ENCODE peak calls at places on chromosomes 12 and 14, in nine cellular contexts. U is pancreas, Y is kidney epithelial cell, I is tibial artery, R is activated B cell treated with CpG ODN at 0.5 μM for 24 hours, W is GM06990, O is IMR-90, D is psoas muscle, K is brain microvascular endothelial cell. X is an unnamed sample.
A peak's percentile ranks its signal among the peaks of the same experiment; 100 is the strongest.

GRCh38 chr12:131536337-131536736 is 174.6 kb upstream of the SFSWAP start:
- DNase-seq in W (no peak), I (no peak), U (no peak), O (no peak), K (no peak), R (no peak), Y (no peak), D (no peak), X (no peak)

GRCh38 chr12:95208678-95209077 is 8.6 kb downstream of the FGD6 start:
- DNase-seq in Y (no peak), K (no peak), R (no peak), I (no peak), O (no peak), U (no peak), W (no peak), D (no peak), X (no peak)

GRCh38 chr14:93930296-93930988 is 3.3 kb downstream of the FAM181A start:
- DNase-seq in D (no peak), R (no peak), Y (no peak), W (no peak), I (no peak), O (no peak), K (no peak), U (no peak), X (no peak)

GRCh38 chr12:16622315-16622714 is 16.4 kb upstream of the LMO3 start:
- DNase-seq in K (no peak), R (no peak), O (no peak), Y (no peak), D (no peak), U (no peak), W (no peak), I (no peak), X (no peak)

GRCh38 chr12:61490732-61491498 is 769.3 kb upstream of the USP15 start:
- DNase-seq in D (no peak), Y (no peak), I (no peak), U (no peak), K (peak; percentile 43), W (no peak), O (no peak), R (no peak), X (no peak)

GRCh38 chr12:58443273-58443980 is 476.9 kb downstream of the LRIG3 start:
- DNase-seq in W (no peak), Y (no peak), O (peak; percentile 13), I (no peak), U (no peak), D (no peak), R (no peak), K (peak; percentile 39), X (no peak)

GRCh38 chr12:71556881-71557280 is 106.8 kb downstream of the ZFC3H1 start:
- DNase-seq in U (no peak), Y (peak; percentile 88), O (peak; percentile 94), D (no peak), R (no peak), K (peak; percentile 91), W (no peak), I (no peak), X (peak; percentile 70)

GRCh38 chr12:113831016-113831415 is 135.1 kb downstream of the RBM19 start:
- DNase-seq in K (peak; percentile 34), D (no peak), Y (no peak), U (no peak), O (peak; percentile 50), I (no peak), R (no peak), W (no peak), X (no peak)

GRCh38 chr12:68113644-68114043 is 45.9 kb downstream of the IFNG start:
- DNase-seq in K (no peak), I (no peak), W (no peak), D (no peak), O (no peak), Y (no peak), U (no peak), R (no peak), X (no peak)

GRCh38 chr12:109963743-109964429 is 32.3 kb downstream of the GIT2 start:
- DNase-seq in Y (no peak), U (no peak), K (peak; percentile 48), W (no peak), R (no peak), D (peak; percentile 62), O (peak; percentile 73), I (no peak), X (no peak)

GRCh38 chr14:94673071-94673470 is 60.9 kb downstream of the SERPINA3 start:
- DNase-seq in U (no peak), O (no peak), D (no peak), Y (no peak), R (no peak), K (no peak), I (no peak), W (no peak), X (no peak)

GRCh38 chr14:94584591-94585280 is 3.5 kb downstream of the SERPINA5 start:
- DNase-seq in W (no peak), U (no peak), K (no peak), O (no peak), D (no peak), R (no peak), I (no peak), Y (no peak), X (no peak)

GRCh38 chr12:57864382-57864781 is 17.9 kb upstream of the CTDSP2 start:
- DNase-seq in U (no peak), D (no peak), Y (no peak), I (no peak), K (no peak), O (no peak), W (no peak), R (no peak), X (no peak)

GRCh38 chr12:18320036-18320617 is 58.8 kb downstream of the PIK3C2G start:
- DNase-seq in U (no peak), I (no peak), K (peak; percentile 80), D (no peak), W (no peak), Y (peak; percentile 44), O (peak; percentile 69), R (no peak), X (peak; percentile 74)

GRCh38 chr12:113097716-113098427 is 37.7 kb downstream of the RASAL1 start:
- DNase-seq in D (peak; percentile 69), U (peak; percentile 46), Y (no peak), K (no peak), R (no peak), I (no peak), O (no peak), W (no peak), X (no peak)

DNA sequence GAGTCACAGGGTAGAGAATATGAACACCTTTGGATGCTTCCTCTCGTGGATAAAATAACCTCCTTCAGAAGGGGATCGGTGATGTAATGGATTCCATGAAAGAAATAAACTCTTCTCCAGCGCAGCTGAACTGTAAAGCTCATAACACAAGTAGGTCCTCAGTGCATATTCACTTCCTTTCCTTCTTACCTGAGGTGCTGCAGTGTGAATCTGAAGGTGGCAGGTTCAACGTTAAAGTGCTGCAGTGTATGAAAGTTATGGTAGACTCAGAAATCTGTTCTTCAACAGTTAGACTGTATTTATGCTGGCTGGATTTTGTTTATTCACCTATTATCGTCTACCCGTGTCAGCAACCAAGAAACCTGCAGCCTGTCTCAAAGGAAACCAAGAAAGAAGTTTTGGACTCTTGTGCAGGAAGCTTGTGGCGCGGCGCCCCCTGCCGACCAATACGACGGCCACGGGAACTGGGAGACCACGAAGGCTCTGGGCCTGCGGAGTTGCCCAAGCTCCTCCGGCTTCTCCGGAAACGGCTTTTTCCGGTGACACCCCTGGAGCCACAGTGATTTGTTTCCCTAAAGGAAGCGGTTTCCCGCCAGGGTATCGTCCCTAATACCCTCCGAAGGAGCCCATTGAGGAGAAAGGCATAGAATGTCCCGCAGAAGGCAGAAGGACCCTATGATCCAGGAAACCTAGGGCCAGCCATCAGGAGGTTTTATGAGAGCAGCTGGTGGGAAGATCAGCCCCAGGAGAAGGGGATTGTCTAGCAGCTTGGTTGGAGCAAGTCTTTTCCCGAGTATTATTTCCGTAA is 17.6 kb upstream of the RNASE3 start:
- DNase-seq in O (peak; percentile 56), R (peak; percentile 66), D (peak; percentile 90), W (peak; percentile 71), Y (peak; percentile 12), U (peak; percentile 69), I (peak; percentile 85), K (peak; percentile 61), X (no peak)
- TF ChIP-seq CTCF in O (peak; percentile 66), R (peak; percentile 87), D (peak; percentile 70), W (peak; percentile 91), Y (peak; percentile 81), U (peak; percentile 82), I (peak; percentile 38), K (peak; percentile 88), X (peak; percentile 76)

GRCh38 chr12:12975322-12976077 is 23.5 kb upstream of the GPRC5D start:
- DNase-seq in K (peak; percentile 50), O (peak; percentile 59), W (no peak), Y (no peak), I (peak; percentile 69), R (no peak), U (no peak), D (no peak), X (no peak)
- TF ChIP-seq CTCF in K (peak; percentile 85), O (peak; percentile 51), W (peak; percentile 70), Y (peak; percentile 65), I (peak; percentile 31), R (no peak), U (no peak), D (no peak), X (peak; percentile 63)

DNA sequence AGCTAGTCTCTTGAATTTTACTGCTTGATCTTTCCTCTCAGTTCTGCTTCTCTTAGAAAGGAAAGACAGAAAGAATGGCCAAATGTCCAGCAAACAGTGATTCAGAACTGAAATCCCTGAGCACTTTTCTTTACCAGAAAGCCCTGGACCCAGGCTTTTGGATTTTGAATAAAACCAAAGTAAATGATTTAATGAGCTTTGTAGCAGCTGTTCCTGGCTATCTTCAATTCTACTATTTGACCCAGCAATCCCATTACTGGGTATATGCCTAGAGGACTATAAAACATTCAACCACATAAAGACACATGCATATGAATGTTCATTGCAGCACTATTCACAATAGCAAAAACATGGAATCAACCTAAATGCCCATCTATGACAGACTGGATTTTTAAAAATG is 187.2 kb downstream of the PRKD1 start:
- DNase-seq in R (no peak), I (no peak), O (no peak), D (no peak), Y (no peak), K (no peak), W (no peak), U (no peak), X (no peak)
- TF ChIP-seq CTCF in R (no peak), I (no peak), O (no peak), D (no peak), Y (no peak), K (no peak), W (no peak), U (no peak), X (no peak)

GRCh38 chr12:93156091-93156490 is 221.6 kb upstream of the NUDT4 start:
- DNase-seq in Y (no peak), K (no peak), W (no peak), D (no peak), O (no peak), U (peak; percentile 14), R (no peak), I (no peak), X (no peak)

GRCh38 chr12:93157279-93157678 is 220.4 kb upstream of the NUDT4 start:
- DNase-seq in O (no peak), U (no peak), I (no peak), K (no peak), D (no peak), Y (no peak), R (no peak), W (no peak), X (no peak)

GRCh38 chr12:93154096-93154728 is 223.5 kb upstream of the NUDT4 start:
- DNase-seq in U (no peak), K (no peak), D (no peak), O (no peak), W (no peak), R (no peak), I (no peak), Y (no peak), X (no peak)

GRCh38 chr12:93154753-93155475 is 222.8 kb upstream of the NUDT4 start:
- DNase-seq in W (no peak), U (no peak), Y (no peak), R (no peak), I (no peak), D (no peak), O (peak; percentile 15), K (no peak), X (no peak)

GRCh38 chr12:93158065-93158843 is 219.5 kb upstream of the NUDT4 start:
- DNase-seq in D (no peak), Y (no peak), U (no peak), R (no peak), W (no peak), K (no peak), O (no peak), I (no peak), X (no peak)
- TF ChIP-seq CTCF in D (no peak), Y (no peak), U (no peak), R (no peak), W (no peak), K (no peak), O (no peak), I (no peak), X (no peak)

X was measured in epithelial cell of proximal tubule.